ENCODE peak calls at places on chromosomes 11 and 22, in four cellular contexts. One of them, this sample, is unnamed.

GRCh38 chr11:69220581-69221051 is 64.9 kb downstream of the SMIM38 start:
- DNase-seq in fibroblast of lung: peak
- DNase-seq in PC-3: no peak
- DNase-seq in neural progenitor cell: no peak
- DNase-seq in this sample: no peak

GRCh38 chr11:29018631-29019030 is 910.4 kb downstream of the METTL15 start:
- DNase-seq in neural progenitor cell: no peak
- DNase-seq in PC-3: peak
- DNase-seq in fibroblast of lung: peak
- DNase-seq in this sample: peak

GRCh38 chr22:35219012-35219411 is 38.3 kb upstream of the HMGXB4 start:
- DNase-seq in neural progenitor cell: no peak
- DNase-seq in PC-3: peak
- DNase-seq in fibroblast of lung: peak
- DNase-seq in this sample: peak

GRCh38 chr22:19018256-19018655 is 82.2 kb upstream of the PRODH start:
- DNase-seq in PC-3: no peak
- DNase-seq in neural progenitor cell: no peak
- DNase-seq in fibroblast of lung: no peak
- DNase-seq in this sample: no peak

GRCh38 chr11:88603499-88603898 is 266.0 kb upstream of the CTSC start:
- DNase-seq in neural progenitor cell: no peak
- DNase-seq in PC-3: no peak
- DNase-seq in fibroblast of lung: peak
- DNase-seq in this sample: peak

GRCh38 chr11:130166457-130166784 is 6.8 kb downstream of the ST14 start:
- DNase-seq in neural progenitor cell: no peak
- DNase-seq in fibroblast of lung: peak
- DNase-seq in PC-3: peak
- DNase-seq in this sample: peak

GRCh38 chr11:69950621-69951020 is 127.5 kb upstream of the ANO1 start:
- DNase-seq in neural progenitor cell: no peak
- DNase-seq in fibroblast of lung: no peak
- DNase-seq in PC-3: no peak
- DNase-seq in this sample: no peak

GRCh38 chr11:15968461-15969130 is 387.8 kb downstream of the SOX6 start:
- DNase-seq in neural progenitor cell: peak
- DNase-seq in PC-3: no peak
- DNase-seq in fibroblast of lung: no peak
- DNase-seq in this sample: peak

GRCh38 chr22:23651676-23652075 is 19.6 kb upstream of the DRICH1 start:
- DNase-seq in PC-3: no peak
- DNase-seq in neural progenitor cell: no peak
- DNase-seq in fibroblast of lung: no peak
- DNase-seq in this sample: no peak

GRCh38 chr11:92865352-92865751 is 104.1 kb upstream of the MTNR1B start:
- DNase-seq in PC-3: no peak
- DNase-seq in neural progenitor cell: no peak
- DNase-seq in fibroblast of lung: peak
- DNase-seq in this sample: peak

GRCh38 chr11:87849216-87849615 is 326.0 kb downstream of the RAB38 start:
- DNase-seq in fibroblast of lung: no peak
- DNase-seq in neural progenitor cell: no peak
- DNase-seq in PC-3: no peak
- DNase-seq in this sample: no peak

GRCh38 chr11:120054016-120054752 is 83.7 kb downstream of the TRIM29 start:
- DNase-seq in fibroblast of lung: no peak
- DNase-seq in neural progenitor cell: no peak
- DNase-seq in PC-3: no peak
- DNase-seq in this sample: no peak

GRCh38 chr22:49517721-49518120 is 310.0 kb downstream of the BRD1 start:
- DNase-seq in fibroblast of lung: no peak
- DNase-seq in neural progenitor cell: no peak
- DNase-seq in PC-3: peak
- DNase-seq in this sample: no peak

GRCh38 chr11:4569075-4569474 is 12.5 kb upstream of the OR52I2 start:
- DNase-seq in fibroblast of lung: no peak
- DNase-seq in neural progenitor cell: no peak
- DNase-seq in PC-3: no peak
- DNase-seq in this sample: no peak

GRCh38 chr11:117299351-117300300 is 8.5 kb downstream of the BACE1-AS start:
- DNase-seq in fibroblast of lung: no peak
- DNase-seq in neural progenitor cell: peak
- DNase-seq in PC-3: no peak
- DNase-seq in this sample: no peak

GRCh38 chr11:2180347-2180746 is 8.7 kb upstream of the TH start:
- DNase-seq in PC-3: no peak
- DNase-seq in neural progenitor cell: no peak
- DNase-seq in fibroblast of lung: no peak
- DNase-seq in this sample: no peak

GRCh38 chr22:47587861-47588582 is 825.6 kb downstream of the TBC1D22A start:
- DNase-seq in PC-3: no peak
- DNase-seq in neural progenitor cell: no peak
- DNase-seq in fibroblast of lung: no peak
- DNase-seq in this sample: no peak

GRCh38 chr22:47586946-47587345 is 824.5 kb downstream of the TBC1D22A start:
- DNase-seq in fibroblast of lung: no peak
- DNase-seq in PC-3: no peak
- DNase-seq in neural progenitor cell: no peak
- DNase-seq in this sample: no peak

GRCh38 chr22:47583959-47584562 is 821.6 kb downstream of the TBC1D22A start:
- DNase-seq in fibroblast of lung: no peak
- DNase-seq in neural progenitor cell: no peak
- DNase-seq in PC-3: no peak
- DNase-seq in this sample: no peak

GRCh38 chr22:47587361-47587760 is 824.9 kb downstream of the TBC1D22A start:
- DNase-seq in neural progenitor cell: no peak
- DNase-seq in fibroblast of lung: no peak
- DNase-seq in PC-3: no peak
- DNase-seq in this sample: no peak

DNA sequence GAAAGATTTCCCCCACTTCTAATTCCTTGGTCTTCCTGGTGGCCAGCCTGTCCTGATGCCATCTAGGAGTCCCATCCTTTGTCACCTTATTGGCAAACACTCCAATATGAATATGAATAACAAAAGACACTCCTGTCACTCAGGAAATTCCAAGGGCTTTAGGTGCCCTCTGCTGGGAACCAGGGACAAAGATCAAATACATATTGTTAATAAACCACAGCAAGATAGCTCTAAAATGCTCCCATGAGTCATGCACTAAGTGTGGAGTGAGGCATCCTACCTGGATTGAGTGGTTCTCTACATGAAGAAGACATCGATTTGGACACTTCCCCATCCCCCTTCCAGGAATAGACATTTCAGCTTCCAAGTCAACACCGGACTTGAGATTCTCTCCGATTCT is 823.6 kb downstream of the TBC1D22A start:
- DNase-seq in neural progenitor cell: no peak
- DNase-seq in fibroblast of lung: no peak
- DNase-seq in PC-3: peak
- DNase-seq in this sample: no peak
- H3K4me3 ChIP-seq in neural progenitor cell: no peak
- H3K4me3 ChIP-seq in fibroblast of lung: no peak
- H3K4me3 ChIP-seq in PC-3: no peak
- H3K4me3 ChIP-seq in this sample: no peak

GRCh38 chr22:25841775-25842174 is 99.8 kb downstream of the MYO18B start:
- DNase-seq in fibroblast of lung: no peak
- DNase-seq in PC-3: no peak
- DNase-seq in neural progenitor cell: no peak
- DNase-seq in this sample: no peak
- H3K9ac ChIP-seq in fibroblast of lung: no peak
- H3K9ac ChIP-seq in PC-3: no peak
- H3K9ac ChIP-seq in neural progenitor cell: no peak
- H3K9ac ChIP-seq in this sample: no peak

GRCh38 chr11:20363500-20364411 is at the start of gene HTATIP2:
- DNase-seq in PC-3: peak
- DNase-seq in neural progenitor cell: peak
- DNase-seq in fibroblast of lung: peak
- DNase-seq in this sample: peak
- TF ChIP-seq EZH2 in PC-3: no peak
- TF ChIP-seq EZH2 in neural progenitor cell: no peak
- TF ChIP-seq EZH2 in fibroblast of lung: no peak
- TF ChIP-seq EZH2 in this sample: no peak

DNA sequence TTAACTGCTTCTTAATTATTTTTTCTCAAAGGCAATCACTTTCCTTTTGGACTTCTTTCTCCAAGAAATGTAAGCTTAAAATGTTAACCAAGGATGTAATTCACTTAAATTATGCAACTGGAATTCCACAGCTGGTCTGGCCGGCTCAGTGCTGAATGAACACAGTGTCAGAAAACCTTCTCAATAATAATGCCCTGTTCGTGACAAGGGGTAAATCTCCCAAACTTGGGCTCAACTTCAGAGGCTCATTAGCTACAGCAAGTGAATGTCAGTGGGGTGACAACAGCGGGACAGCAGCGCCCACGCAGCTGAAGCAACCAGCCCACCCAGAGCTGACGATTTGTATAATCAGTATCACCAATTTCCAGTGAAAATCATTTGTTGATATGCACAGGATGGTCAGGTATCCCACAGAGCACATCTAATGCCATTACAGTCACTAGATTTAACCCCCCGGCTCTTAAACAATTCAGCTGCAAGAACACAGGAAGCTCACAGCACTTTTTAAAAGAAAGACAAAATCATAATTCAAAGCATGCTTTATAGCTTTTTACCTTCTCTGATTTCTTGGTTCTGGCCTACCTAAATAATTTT is 704.8 kb downstream of the DLG2 start:
- DNase-seq in fibroblast of lung: no peak
- DNase-seq in neural progenitor cell: peak
- DNase-seq in PC-3: no peak
- DNase-seq in this sample: no peak
- H3K4me3 ChIP-seq in fibroblast of lung: no peak
- H3K4me3 ChIP-seq in neural progenitor cell: peak
- H3K4me3 ChIP-seq in PC-3: peak
- H3K4me3 ChIP-seq in this sample: no peak

GRCh38 chr11:118907051-118907748 is 18.5 kb downstream of the BCL9L start:
- DNase-seq in fibroblast of lung: peak
- DNase-seq in neural progenitor cell: peak
- DNase-seq in PC-3: peak
- DNase-seq in this sample: peak
- H3K9ac ChIP-seq in fibroblast of lung: no peak
- H3K9ac ChIP-seq in neural progenitor cell: no peak
- H3K9ac ChIP-seq in PC-3: no peak
- H3K9ac ChIP-seq in this sample: no peak

GRCh38 chr22:39664485-39665200 is 94.1 kb downstream of the CACNA1I start:
- DNase-seq in fibroblast of lung: no peak
- DNase-seq in PC-3: no peak
- DNase-seq in neural progenitor cell: peak
- DNase-seq in this sample: no peak

GRCh38 chr22:39663751-39664150 is 93.2 kb downstream of the CACNA1I start:
- DNase-seq in neural progenitor cell: peak
- DNase-seq in PC-3: peak
- DNase-seq in fibroblast of lung: no peak
- DNase-seq in this sample: no peak

GRCh38 chr22:39662677-39663034 is 92.1 kb downstream of the CACNA1I start:
- DNase-seq in fibroblast of lung: no peak
- DNase-seq in neural progenitor cell: peak
- DNase-seq in PC-3: no peak
- DNase-seq in this sample: no peak

GRCh38 chr22:39661501-39661841 is 90.9 kb downstream of the CACNA1I start:
- DNase-seq in fibroblast of lung: no peak
- DNase-seq in neural progenitor cell: no peak
- DNase-seq in PC-3: no peak
- DNase-seq in this sample: no peak

DNA sequence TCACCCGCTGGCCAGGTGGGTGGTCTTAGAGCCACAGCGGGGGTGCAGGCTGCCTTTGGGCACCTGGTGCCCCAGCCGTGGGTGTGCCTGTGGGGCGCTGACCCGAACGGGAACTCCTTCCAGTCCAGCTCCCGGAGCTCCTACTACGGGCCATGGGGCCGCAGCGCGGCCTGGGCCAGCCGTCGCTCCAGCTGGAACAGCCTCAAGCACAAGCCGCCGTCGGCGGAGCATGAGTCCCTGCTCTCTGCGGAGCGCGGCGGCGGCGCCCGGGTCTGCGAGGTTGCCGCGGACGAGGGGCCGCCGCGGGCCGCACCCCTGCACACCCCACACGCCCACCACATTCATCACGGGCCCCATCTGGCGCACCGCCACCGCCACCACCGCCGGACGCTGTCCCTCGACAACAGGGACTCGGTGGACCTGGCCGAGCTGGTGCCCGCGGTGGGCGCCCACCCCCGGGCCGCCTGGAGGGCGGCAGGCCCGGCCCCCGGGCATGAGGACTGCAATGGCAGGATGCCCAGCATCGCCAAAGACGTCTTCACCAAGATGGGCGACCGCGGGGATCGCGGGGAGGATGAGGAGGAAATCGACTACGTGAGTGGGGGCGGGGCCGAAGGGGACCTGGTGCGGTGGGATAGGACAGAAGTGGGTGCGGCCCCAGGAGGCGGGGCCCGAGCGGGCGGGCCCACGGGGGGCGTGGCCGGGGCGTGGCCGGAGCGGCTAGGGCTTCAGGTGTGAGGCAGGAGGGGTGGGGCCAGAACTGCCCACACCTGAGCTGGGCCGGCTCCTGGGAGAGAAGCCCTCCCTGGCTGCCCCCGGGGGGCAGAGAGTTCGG is 91.5 kb downstream of the CACNA1I start:
- DNase-seq in PC-3: no peak
- DNase-seq in fibroblast of lung: no peak
- DNase-seq in neural progenitor cell: peak
- DNase-seq in this sample: peak
- TF ChIP-seq EZH2 in PC-3: no peak
- TF ChIP-seq EZH2 in fibroblast of lung: peak
- TF ChIP-seq EZH2 in neural progenitor cell: peak
- TF ChIP-seq EZH2 in this sample: no peak

GRCh38 chr11:78350101-78350645 is 67.4 kb downstream of the GAB2 start:
- DNase-seq in neural progenitor cell: peak
- DNase-seq in fibroblast of lung: peak
- DNase-seq in PC-3: no peak
- DNase-seq in this sample: no peak
- H3K4me3 ChIP-seq in neural progenitor cell: peak
- H3K4me3 ChIP-seq in fibroblast of lung: peak
- H3K4me3 ChIP-seq in PC-3: no peak
- H3K4me3 ChIP-seq in this sample: no peak

DNA sequence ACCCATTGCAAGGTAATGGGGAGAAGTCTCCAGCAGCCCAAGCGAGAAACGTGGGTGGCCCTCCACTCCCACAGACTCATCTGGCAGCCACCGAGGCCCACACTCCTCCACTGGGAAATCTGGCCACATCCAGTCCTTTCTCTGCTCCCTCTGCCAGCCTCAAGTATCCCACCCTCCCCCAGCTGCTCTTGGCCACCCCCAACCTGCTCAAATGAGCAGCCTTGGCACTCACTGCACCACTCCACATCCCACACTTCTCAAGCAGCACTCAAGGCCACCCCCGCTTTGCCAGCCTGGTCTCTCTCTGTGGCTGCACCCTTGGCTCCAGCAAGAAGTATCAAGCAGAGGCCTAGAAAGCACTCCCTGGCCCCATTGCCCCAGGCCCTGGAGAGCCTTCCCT is 28.2 kb downstream of the SLC22A12 start:
- DNase-seq in neural progenitor cell: no peak
- DNase-seq in PC-3: no peak
- DNase-seq in fibroblast of lung: no peak
- DNase-seq in this sample: no peak
- H3K9ac ChIP-seq in neural progenitor cell: no peak
- H3K9ac ChIP-seq in PC-3: no peak
- H3K9ac ChIP-seq in fibroblast of lung: no peak
- H3K9ac ChIP-seq in this sample: no peak

This sample was measured in mammary epithelial cell.